ENCODE peak calls at places on chromosome 21, in six cellular contexts. D is psoas muscle, K is A549, H is cardiac muscle cell, W is PC-3, Z is prostate gland. R is an unnamed sample.

GRCh38 chr21:9758888-9759287 is 762.5 kb upstream of the TPTE start:
- DNase-seq in D (no peak), K (no peak), H (no peak), W (no peak), Z (no peak), R (no peak)

GRCh38 chr21:32367158-32367557 is 25.7 kb downstream of the URB1 start:
- DNase-seq in D (no peak), K (no peak), H (no peak), W (no peak), Z (peak; percentile 66), R (no peak)

GRCh38 chr21:24045775-24046215 is 1561.5 kb downstream of the MRPL39 start:
- DNase-seq in D (peak; percentile 72), K (peak; percentile 11), H (peak; percentile 89), W (peak; percentile 90), Z (peak; percentile 55), R (peak; percentile 94)

GRCh38 chr21:31293986-31294385 is 50.1 kb downstream of the TIAM1 start:
- DNase-seq in D (no peak), K (peak; percentile 13), H (peak; percentile 92), W (peak; percentile 85), Z (no peak), R (peak; percentile 69)

GRCh38 chr21:39556176-39556575 is 56.6 kb upstream of the B3GALT5 start:
- DNase-seq in D (no peak), K (no peak), H (no peak), W (no peak), Z (no peak), R (no peak)

GRCh38 chr21:14877581-14878228 is 187.1 kb downstream of the NRIP1 start:
- DNase-seq in D (no peak), K (peak; percentile 79), H (peak; percentile 54), W (peak; percentile 97), Z (no peak), R (no peak)

GRCh38 chr21:33451634-33452071 is 28.1 kb downstream of the TMEM50B start:
- DNase-seq in D (no peak), K (peak; percentile 9), H (no peak), W (peak; percentile 93), Z (peak; percentile 56), R (no peak)

GRCh38 chr21:39924577-39925308 is 57.5 kb downstream of the PCP4 start:
- DNase-seq in D (no peak), K (no peak), H (no peak), W (no peak), Z (no peak), R (no peak)

GRCh38 chr21:20730421-20730820 is 267.8 kb upstream of the NCAM2 start:
- DNase-seq in D (no peak), K (no peak), H (no peak), W (no peak), Z (no peak), R (no peak)

GRCh38 chr21:25733859-25734653 is 648 bp downstream of the ATP5PF start:
- DNase-seq in D (no peak), K (peak; percentile 1), H (peak; percentile 27), W (peak; percentile 9), Z (no peak), R (peak; percentile 1)

GRCh38 chr21:39422468-39423241 is 22.9 kb downstream of the LCA5L start:
- DNase-seq in D (no peak), K (no peak), H (no peak), W (peak; percentile 27), Z (no peak), R (no peak)

GRCh38 chr21:24897883-24898282 is 709.4 kb downstream of the MRPL39 start:
- DNase-seq in D (no peak), K (no peak), H (no peak), W (no peak), Z (no peak), R (no peak)

GRCh38 chr21:30227633-30228404 is 11.9 kb upstream of the CLDN8 start:
- DNase-seq in D (no peak), K (peak; percentile 43), H (peak; percentile 98), W (peak; percentile 99), Z (peak; percentile 93), R (peak; percentile 2)

DNA sequence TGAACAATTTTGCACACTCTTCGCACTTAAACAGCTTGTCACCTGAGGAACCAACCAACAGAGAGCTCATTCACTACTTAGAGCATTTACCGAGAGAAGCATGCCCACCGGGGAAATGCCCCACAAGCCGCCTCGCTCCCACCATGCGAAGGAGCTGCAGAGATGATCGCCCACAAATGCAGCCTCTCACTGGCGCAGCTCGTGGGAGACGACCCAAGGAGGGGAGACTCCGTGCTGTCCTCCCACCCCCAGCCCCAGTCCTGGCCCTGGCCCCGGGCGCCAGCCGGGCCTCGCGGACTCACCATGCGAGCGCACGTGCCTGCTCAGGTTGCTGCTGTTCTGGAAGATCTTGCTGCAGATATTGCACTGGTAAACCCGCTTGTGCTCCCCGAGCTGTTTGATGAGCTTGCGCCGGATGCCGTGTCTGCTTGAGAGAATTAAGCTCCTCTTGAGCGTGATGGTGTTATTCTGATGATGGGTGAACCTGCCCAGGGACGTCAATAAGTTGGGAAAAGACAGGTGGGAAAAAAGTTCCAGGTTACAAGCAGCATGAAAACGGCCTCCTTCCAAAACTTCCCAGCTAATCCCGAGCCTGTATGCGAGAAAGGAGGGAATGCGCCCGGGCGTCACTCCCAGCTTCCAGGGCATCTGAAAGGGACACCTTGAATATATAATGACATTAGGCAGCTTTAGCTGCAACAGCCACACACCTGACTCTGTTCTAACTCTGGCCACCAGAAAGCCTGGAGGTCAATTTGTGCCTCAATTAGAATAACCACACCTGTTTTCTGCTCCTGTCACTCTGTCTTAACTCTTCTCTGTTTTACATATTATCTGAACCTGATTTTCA is 42.8 kb downstream of the PRDM15 start:
- DNase-seq in D (no peak), K (no peak), H (no peak), W (no peak), Z (no peak), R (no peak)
- H3K27ac ChIP-seq in D (no peak overlapping the region), K (no peak overlapping the region), H (no peak overlapping the region), W (no peak overlapping the region), Z (no peak overlapping the region), R (no peak overlapping the region)

GRCh38 chr21:36092676-36093075 is 22.9 kb downstream of the CBR1 start:
- DNase-seq in D (no peak), K (no peak), H (no peak), W (no peak), Z (no peak), R (no peak)

GRCh38 chr21:36089946-36090345 is 20.1 kb downstream of the CBR1 start:
- DNase-seq in D (no peak), K (no peak), H (no peak), W (no peak), Z (no peak), R (no peak)

GRCh38 chr21:36082140-36082742 is 12.4 kb downstream of the CBR1 start:
- DNase-seq in D (no peak), K (no peak), H (no peak), W (peak; percentile 40), Z (no peak), R (no peak)

GRCh38 chr21:36093512-36093911 is 23.7 kb downstream of the CBR1 start:
- DNase-seq in D (no peak), K (no peak), H (no peak), W (no peak), Z (no peak), R (no peak)

GRCh38 chr21:36087362-36088138 is 17.7 kb downstream of the CBR1 start:
- DNase-seq in D (no peak), K (no peak), H (no peak), W (no peak), Z (no peak), R (no peak)
- TF ChIP-seq CTCF in D (peak; percentile 7), K (no peak), H (peak; percentile 23), W (peak; percentile 27), Z (no peak), R (peak; percentile 18)

GRCh38 chr21:42971897-42972275 is 2.5 kb upstream of the PKNOX1 start:
- DNase-seq in D (no peak), K (no peak), H (no peak), W (no peak), Z (no peak), R (no peak)
- H3K27ac ChIP-seq in D (no peak overlapping the region), K (no peak overlapping the region), H (peak overlapping the region; percentile 67), W (no peak overlapping the region), Z (no peak overlapping the region), R (no peak overlapping the region)

DNA sequence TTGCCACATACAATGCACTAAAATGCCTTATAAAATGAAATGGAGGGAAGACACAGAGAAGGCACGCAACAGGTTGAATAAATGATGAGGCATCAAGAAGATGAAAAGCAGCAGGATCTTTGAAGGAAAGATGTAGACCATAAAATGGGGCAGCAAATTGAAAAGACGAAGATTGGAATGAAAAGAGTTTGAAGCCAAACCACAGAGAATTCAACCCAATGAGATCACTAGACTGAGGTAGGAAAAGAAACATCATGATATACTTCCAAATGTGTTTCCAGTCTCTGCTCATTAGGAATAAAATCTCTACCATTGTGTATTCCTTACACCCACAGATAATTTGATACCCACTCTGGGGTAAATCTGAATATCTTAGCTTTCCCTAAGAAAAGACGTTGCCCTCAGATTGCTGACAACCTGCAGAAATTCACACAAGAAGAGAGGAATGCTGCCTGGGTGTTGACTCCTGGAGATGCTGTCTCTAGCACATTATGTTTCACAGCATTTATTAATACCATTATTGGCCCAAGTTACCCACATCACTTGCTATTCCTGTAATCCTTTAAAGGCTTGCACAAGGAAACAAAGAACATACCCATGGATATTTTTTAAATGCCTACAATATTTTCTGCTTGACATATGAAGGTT is 230.8 kb downstream of the LTN1 start:
- DNase-seq in D (no peak), K (no peak), H (no peak), W (no peak), Z (no peak), R (no peak)
- TF ChIP-seq CTCF in D (no peak), K (no peak), H (no peak), W (no peak), Z (no peak), R (no peak)

DNA sequence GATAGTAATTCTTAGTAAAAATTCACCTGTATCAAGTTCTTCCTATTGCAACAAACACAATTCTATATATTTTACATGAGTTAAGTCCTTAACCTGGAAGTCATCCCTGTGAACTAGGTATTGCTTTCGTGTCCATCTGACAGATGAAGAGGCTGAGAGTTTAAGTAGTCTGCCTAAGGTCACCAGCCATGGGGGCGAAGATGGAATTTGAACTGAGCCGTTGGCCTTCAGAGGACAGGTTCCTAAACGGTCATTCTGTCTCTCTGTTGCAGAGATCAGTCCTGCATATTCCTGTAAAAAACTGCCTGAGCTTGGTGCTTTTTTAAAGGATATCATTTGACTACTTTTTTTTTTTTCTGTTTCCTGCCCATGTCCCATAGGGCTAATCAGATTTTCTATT is 10.2 kb upstream of the POFUT2 start:
- DNase-seq in D (no peak), K (no peak), H (no peak), W (no peak), Z (no peak), R (no peak)
- H3K27ac ChIP-seq in D (peak overlapping the region; percentile 50), K (no peak overlapping the region), H (no peak overlapping the region), W (no peak overlapping the region), Z (no peak overlapping the region), R (no peak overlapping the region)

GRCh38 chr21:36104306-36105300 is 30.3 kb upstream of the CBR3 start:
- DNase-seq in D (peak; percentile 72), K (no peak), H (peak; percentile 64), W (peak; percentile 77), Z (no peak), R (no peak)
- TF ChIP-seq CTCF in D (peak; percentile 48), K (no peak), H (peak; percentile 64), W (peak; percentile 41), Z (no peak), R (peak; percentile 60)